ENCODE peak calls at places on chromosomes 3 and 15, in six cellular contexts. G, Y, R, J, O and Q are unnamed samples.

GRCh38 chr3:123159926-123160635 is 41.7 kb upstream of the SEC22A start:
- DNase-seq in G (peak), Y (no peak), R (no peak), J (no peak), O (no peak), Q (no peak)

GRCh38 chr3:135106445-135106844 is 311.4 kb downstream of the EPHB1 start:
- DNase-seq in G (peak), Y (no peak), R (peak), J (no peak), O (no peak), Q (no peak)

GRCh38 chr15:68697711-68698690 is 119.2 kb downstream of the CORO2B start:
- DNase-seq in G (no peak), Y (no peak), R (no peak), J (no peak), O (no peak), Q (no peak)

GRCh38 chr15:31468911-31469800 is 142.5 kb downstream of the KLF13 start:
- DNase-seq in G (no peak), Y (no peak), R (no peak), J (no peak), O (no peak), Q (no peak)

GRCh38 chr15:67064607-67065530 is 533 bp upstream of the SMAD3 start:
- DNase-seq in G (no peak), Y (peak), R (peak), J (no peak), O (no peak), Q (no peak)

GRCh38 chr15:93331545-93332117 is 242.6 kb upstream of the RGMA start:
- DNase-seq in G (no peak), Y (no peak), R (no peak), J (no peak), O (peak), Q (no peak)

GRCh38 chr3:43894176-43895049 is 203.7 kb downstream of the ABHD5 start:
- DNase-seq in G (peak), Y (no peak), R (peak), J (no peak), O (peak), Q (no peak)

GRCh38 chr3:113575191-113575590 is 42.8 kb downstream of the SIDT1 start:
- DNase-seq in G (no peak), Y (no peak), R (peak), J (no peak), O (peak), Q (no peak)

GRCh38 chr15:56820333-56820732 is 87.0 kb upstream of the ZNF280D start:
- DNase-seq in G (no peak), Y (no peak), R (no peak), J (no peak), O (no peak), Q (no peak)